ENCODE peak calls at places on chromosomes 11 and 22, in five cellular contexts. O is stimulated activated CD8-positive, alpha-beta memory T cell treated with anti-CD3 and anti-CD28 coated beads, Interleukin-12 subunit alpha, Interleukin-12 subunit beta, amount 100 ng/mL, for 1 hour; G is GM10248; P is nephron progenitor cell; F is mucosa of descending colon. R is an unnamed sample.

GRCh38 chr11:934437-934950 is 8.8 kb downstream of the AP2A2 start:
- DNase-seq in P (no peak), G (no peak), O (no peak), F (no peak), R (no peak)

GRCh38 chr11:17439316-17439782 is 37.3 kb downstream of the ABCC8 start:
- DNase-seq in O (no peak), P (peak; percentile 36), G (no peak), F (no peak), R (no peak)

GRCh38 chr11:47389577-47390072 is 11.3 kb upstream of the SPI1 start:
- DNase-seq in F (no peak), G (no peak), P (no peak), O (no peak), R (no peak)

GRCh38 chr11:34331736-34332135 is 26.1 kb downstream of the ABTB2 start:
- DNase-seq in G (no peak), O (no peak), P (no peak), F (no peak), R (no peak)

GRCh38 chr11:93622043-93622442 is 39.4 kb upstream of the CEP295 start:
- DNase-seq in O (no peak), P (no peak), F (peak; percentile 46), G (no peak), R (no peak)

GRCh38 chr22:42367980-42368378 is 64.2 kb downstream of the NFAM1 start:
- DNase-seq in F (peak; percentile 26), O (no peak), G (no peak), P (no peak), R (no peak)

GRCh38 chr11:32615422-32615821 is 31.8 kb downstream of the EIF3M start:
- DNase-seq in O (no peak), F (no peak), G (peak; percentile 8), P (no peak), R (no peak)

GRCh38 chr11:112470355-112470754 is 209.7 kb upstream of the PLET1 start:
- DNase-seq in P (no peak), O (no peak), G (no peak), F (no peak), R (no peak)

GRCh38 chr22:49446145-49446758 is 381.4 kb downstream of the BRD1 start:
- DNase-seq in G (no peak), P (no peak), O (no peak), F (no peak), R (no peak)

GRCh38 chr11:64004590-64004984 is 18.3 kb downstream of the OTUB1 start:
- DNase-seq in F (no peak), P (no peak), G (no peak), O (no peak), R (no peak)

GRCh38 chr11:74009675-74010305 is 905 bp upstream of the UCP3 start:
- DNase-seq in F (no peak), G (no peak), O (no peak), P (no peak), R (no peak)

GRCh38 chr11:34271727-34272126 is 86.1 kb downstream of the ABTB2 start:
- DNase-seq in O (no peak), P (no peak), G (no peak), F (no peak), R (no peak)